ENCODE peak calls at places on chromosome 3, in eight cellular contexts. One of them, this sample, is unnamed. For H3K27me3 and H3K4me1, the result is how much of the 10 kb centered on the place peaks cover.

GRCh38 chr3:139491027-139491700 is 14.8 kb upstream of the RBP2 start:
- DNase-seq in BE2C: no peak
- DNase-seq in fibroblast of lung: no peak
- DNase-seq in psoas muscle: no peak
- DNase-seq in IMR-90: no peak
- DNase-seq in neural progenitor cell: no peak
- DNase-seq in naive thymus-derived CD4-positive, alpha-beta T cell: no peak
- DNase-seq in adipocyte: no peak
- DNase-seq in this sample: no peak

GRCh38 chr3:156761007-156761406 is 65.1 kb upstream of the LEKR1 start:
- DNase-seq in BE2C: no peak
- DNase-seq in fibroblast of lung: no peak
- DNase-seq in psoas muscle: no peak
- DNase-seq in IMR-90: no peak
- DNase-seq in neural progenitor cell: peak
- DNase-seq in naive thymus-derived CD4-positive, alpha-beta T cell: no peak
- DNase-seq in adipocyte: no peak
- DNase-seq in this sample: no peak

GRCh38 chr3:122677261-122677660 is 3.4 kb upstream of the PARP14 start:
- DNase-seq in BE2C: no peak
- DNase-seq in fibroblast of lung: no peak
- DNase-seq in psoas muscle: no peak
- DNase-seq in IMR-90: no peak
- DNase-seq in neural progenitor cell: no peak
- DNase-seq in naive thymus-derived CD4-positive, alpha-beta T cell: no peak
- DNase-seq in adipocyte: peak
- DNase-seq in this sample: no peak

GRCh38 chr3:8712045-8712870 is 21.3 kb upstream of the CAV3 start:
- DNase-seq in BE2C: no peak
- DNase-seq in fibroblast of lung: peak
- DNase-seq in psoas muscle: no peak
- DNase-seq in IMR-90: peak
- DNase-seq in neural progenitor cell: no peak
- DNase-seq in naive thymus-derived CD4-positive, alpha-beta T cell: no peak
- DNase-seq in adipocyte: peak
- DNase-seq in this sample: no peak

GRCh38 chr3:134353171-134353825 is 20.9 kb downstream of the AMOTL2 start:
- DNase-seq in BE2C: no peak
- DNase-seq in fibroblast of lung: no peak
- DNase-seq in psoas muscle: no peak
- DNase-seq in IMR-90: no peak
- DNase-seq in neural progenitor cell: no peak
- DNase-seq in naive thymus-derived CD4-positive, alpha-beta T cell: no peak
- DNase-seq in adipocyte: no peak
- DNase-seq in this sample: no peak

GRCh38 chr3:11095932-11096265 is 58.4 kb upstream of the HRH1 start:
- DNase-seq in BE2C: no peak
- DNase-seq in fibroblast of lung: no peak
- DNase-seq in psoas muscle: no peak
- DNase-seq in IMR-90: peak
- DNase-seq in neural progenitor cell: peak
- DNase-seq in naive thymus-derived CD4-positive, alpha-beta T cell: no peak
- DNase-seq in adipocyte: peak
- DNase-seq in this sample: no peak

GRCh38 chr3:119413603-119414280 is 49.7 kb downstream of the TMEM39A start:
- DNase-seq in BE2C: peak
- DNase-seq in fibroblast of lung: no peak
- DNase-seq in psoas muscle: no peak
- DNase-seq in IMR-90: no peak
- DNase-seq in neural progenitor cell: no peak
- DNase-seq in naive thymus-derived CD4-positive, alpha-beta T cell: no peak
- DNase-seq in adipocyte: no peak
- DNase-seq in this sample: no peak

GRCh38 chr3:15205934-15206661 is at the start of gene CAPN7:
- DNase-seq in BE2C: peak
- DNase-seq in fibroblast of lung: peak
- DNase-seq in psoas muscle: peak
- DNase-seq in IMR-90: peak
- DNase-seq in neural progenitor cell: peak
- DNase-seq in naive thymus-derived CD4-positive, alpha-beta T cell: peak
- DNase-seq in adipocyte: peak
- DNase-seq in this sample: peak

GRCh38 chr3:71447803-71448202 is 135.7 kb downstream of the FOXP1 start:
- DNase-seq in BE2C: no peak
- DNase-seq in fibroblast of lung: peak
- DNase-seq in psoas muscle: no peak
- DNase-seq in IMR-90: peak
- DNase-seq in neural progenitor cell: no peak
- DNase-seq in naive thymus-derived CD4-positive, alpha-beta T cell: no peak
- DNase-seq in adipocyte: no peak
- DNase-seq in this sample: no peak

GRCh38 chr3:71444861-71445259 is 138.7 kb downstream of the FOXP1 start:
- DNase-seq in BE2C: no peak
- DNase-seq in fibroblast of lung: no peak
- DNase-seq in psoas muscle: no peak
- DNase-seq in IMR-90: no peak
- DNase-seq in neural progenitor cell: no peak
- DNase-seq in naive thymus-derived CD4-positive, alpha-beta T cell: no peak
- DNase-seq in adipocyte: no peak
- DNase-seq in this sample: no peak

GRCh38 chr3:71447197-71447596 is 136.3 kb downstream of the FOXP1 start:
- DNase-seq in BE2C: no peak
- DNase-seq in fibroblast of lung: no peak
- DNase-seq in psoas muscle: no peak
- DNase-seq in IMR-90: no peak
- DNase-seq in neural progenitor cell: no peak
- DNase-seq in naive thymus-derived CD4-positive, alpha-beta T cell: no peak
- DNase-seq in adipocyte: no peak
- DNase-seq in this sample: no peak

GRCh38 chr3:71446260-71446659 is 137.3 kb downstream of the FOXP1 start:
- DNase-seq in BE2C: no peak
- DNase-seq in fibroblast of lung: no peak
- DNase-seq in psoas muscle: no peak
- DNase-seq in IMR-90: no peak
- DNase-seq in neural progenitor cell: no peak
- DNase-seq in naive thymus-derived CD4-positive, alpha-beta T cell: no peak
- DNase-seq in adipocyte: no peak
- DNase-seq in this sample: no peak

DNA sequence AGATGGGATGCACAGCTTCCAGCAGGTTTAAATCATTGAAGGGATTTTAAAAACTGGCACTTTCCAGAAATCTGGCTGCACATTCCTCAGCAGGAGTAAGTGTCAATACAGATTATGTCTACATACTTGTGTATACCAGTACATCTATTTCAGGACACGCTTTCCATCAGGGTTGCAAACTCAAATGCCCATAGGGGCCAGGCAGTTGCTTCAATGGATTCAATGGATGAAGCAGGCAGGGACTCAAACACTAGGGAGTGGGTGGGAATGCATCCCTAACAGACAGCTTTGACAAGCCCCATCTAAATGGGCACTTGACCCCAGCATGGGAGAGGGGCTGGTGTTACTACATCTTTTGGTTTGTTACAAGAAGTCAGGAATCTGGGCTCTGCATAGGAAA is 136.8 kb downstream of the FOXP1 start:
- DNase-seq in BE2C: no peak
- DNase-seq in fibroblast of lung: no peak
- DNase-seq in psoas muscle: no peak
- DNase-seq in IMR-90: no peak
- DNase-seq in neural progenitor cell: no peak
- DNase-seq in naive thymus-derived CD4-positive, alpha-beta T cell: no peak
- DNase-seq in adipocyte: no peak
- DNase-seq in this sample: no peak
- H3K4me3 ChIP-seq in BE2C: no peak
- H3K4me3 ChIP-seq in fibroblast of lung: no peak
- H3K4me3 ChIP-seq in psoas muscle: no peak
- H3K4me3 ChIP-seq in IMR-90: no peak
- H3K4me3 ChIP-seq in neural progenitor cell: no peak
- H3K4me3 ChIP-seq in naive thymus-derived CD4-positive, alpha-beta T cell: peak
- H3K4me3 ChIP-seq in adipocyte: no peak
- H3K4me3 ChIP-seq in this sample: no peak

GRCh38 chr3:4824948-4825325 is 154.3 kb upstream of the BHLHE40 start:
- DNase-seq in BE2C: no peak
- DNase-seq in fibroblast of lung: peak
- DNase-seq in psoas muscle: no peak
- DNase-seq in IMR-90: peak
- DNase-seq in neural progenitor cell: no peak
- DNase-seq in naive thymus-derived CD4-positive, alpha-beta T cell: no peak
- DNase-seq in adipocyte: peak
- DNase-seq in this sample: no peak

GRCh38 chr3:4826237-4827100 is 152.8 kb upstream of the BHLHE40 start:
- DNase-seq in BE2C: no peak
- DNase-seq in fibroblast of lung: peak
- DNase-seq in psoas muscle: peak
- DNase-seq in IMR-90: no peak
- DNase-seq in neural progenitor cell: no peak
- DNase-seq in naive thymus-derived CD4-positive, alpha-beta T cell: no peak
- DNase-seq in adipocyte: no peak
- DNase-seq in this sample: peak

GRCh38 chr3:4827767-4828166 is 151.5 kb upstream of the BHLHE40 start:
- DNase-seq in BE2C: no peak
- DNase-seq in fibroblast of lung: no peak
- DNase-seq in psoas muscle: no peak
- DNase-seq in IMR-90: no peak
- DNase-seq in neural progenitor cell: no peak
- DNase-seq in naive thymus-derived CD4-positive, alpha-beta T cell: no peak
- DNase-seq in adipocyte: no peak
- DNase-seq in this sample: no peak

GRCh38 chr3:4823986-4824947 is 155.0 kb upstream of the BHLHE40 start:
- DNase-seq in BE2C: no peak
- DNase-seq in fibroblast of lung: no peak
- DNase-seq in psoas muscle: no peak
- DNase-seq in IMR-90: no peak
- DNase-seq in neural progenitor cell: no peak
- DNase-seq in naive thymus-derived CD4-positive, alpha-beta T cell: no peak
- DNase-seq in adipocyte: no peak
- DNase-seq in this sample: no peak

GRCh38 chr3:4825572-4826236 is 153.5 kb upstream of the BHLHE40 start:
- DNase-seq in BE2C: no peak
- DNase-seq in fibroblast of lung: no peak
- DNase-seq in psoas muscle: peak
- DNase-seq in IMR-90: no peak
- DNase-seq in neural progenitor cell: no peak
- DNase-seq in naive thymus-derived CD4-positive, alpha-beta T cell: no peak
- DNase-seq in adipocyte: no peak
- DNase-seq in this sample: peak
- H3K27me3 ChIP-seq in BE2C: under half
- H3K27me3 ChIP-seq in fibroblast of lung: under half
- H3K27me3 ChIP-seq in psoas muscle: under half
- H3K27me3 ChIP-seq in IMR-90: under half
- H3K27me3 ChIP-seq in neural progenitor cell: under half
- H3K27me3 ChIP-seq in naive thymus-derived CD4-positive, alpha-beta T cell: under half
- H3K27me3 ChIP-seq in adipocyte: under half
- H3K27me3 ChIP-seq in this sample: under half

GRCh38 chr3:190012314-190012782 is 108.3 kb downstream of the P3H2 start:
- DNase-seq in BE2C: no peak
- DNase-seq in fibroblast of lung: peak
- DNase-seq in psoas muscle: no peak
- DNase-seq in IMR-90: peak
- DNase-seq in neural progenitor cell: peak
- DNase-seq in naive thymus-derived CD4-positive, alpha-beta T cell: no peak
- DNase-seq in adipocyte: peak
- DNase-seq in this sample: no peak

GRCh38 chr3:190012784-190013183 is 107.9 kb downstream of the P3H2 start:
- DNase-seq in BE2C: no peak
- DNase-seq in fibroblast of lung: peak
- DNase-seq in psoas muscle: no peak
- DNase-seq in IMR-90: no peak
- DNase-seq in neural progenitor cell: no peak
- DNase-seq in naive thymus-derived CD4-positive, alpha-beta T cell: no peak
- DNase-seq in adipocyte: no peak
- DNase-seq in this sample: no peak

GRCh38 chr3:190016966-190017365 is 103.7 kb downstream of the P3H2 start:
- DNase-seq in BE2C: no peak
- DNase-seq in fibroblast of lung: no peak
- DNase-seq in psoas muscle: no peak
- DNase-seq in IMR-90: no peak
- DNase-seq in neural progenitor cell: no peak
- DNase-seq in naive thymus-derived CD4-positive, alpha-beta T cell: no peak
- DNase-seq in adipocyte: no peak
- DNase-seq in this sample: no peak

GRCh38 chr3:190014940-190015339 is 105.8 kb downstream of the P3H2 start:
- DNase-seq in BE2C: no peak
- DNase-seq in fibroblast of lung: no peak
- DNase-seq in psoas muscle: no peak
- DNase-seq in IMR-90: no peak
- DNase-seq in neural progenitor cell: no peak
- DNase-seq in naive thymus-derived CD4-positive, alpha-beta T cell: no peak
- DNase-seq in adipocyte: no peak
- DNase-seq in this sample: no peak

DNA sequence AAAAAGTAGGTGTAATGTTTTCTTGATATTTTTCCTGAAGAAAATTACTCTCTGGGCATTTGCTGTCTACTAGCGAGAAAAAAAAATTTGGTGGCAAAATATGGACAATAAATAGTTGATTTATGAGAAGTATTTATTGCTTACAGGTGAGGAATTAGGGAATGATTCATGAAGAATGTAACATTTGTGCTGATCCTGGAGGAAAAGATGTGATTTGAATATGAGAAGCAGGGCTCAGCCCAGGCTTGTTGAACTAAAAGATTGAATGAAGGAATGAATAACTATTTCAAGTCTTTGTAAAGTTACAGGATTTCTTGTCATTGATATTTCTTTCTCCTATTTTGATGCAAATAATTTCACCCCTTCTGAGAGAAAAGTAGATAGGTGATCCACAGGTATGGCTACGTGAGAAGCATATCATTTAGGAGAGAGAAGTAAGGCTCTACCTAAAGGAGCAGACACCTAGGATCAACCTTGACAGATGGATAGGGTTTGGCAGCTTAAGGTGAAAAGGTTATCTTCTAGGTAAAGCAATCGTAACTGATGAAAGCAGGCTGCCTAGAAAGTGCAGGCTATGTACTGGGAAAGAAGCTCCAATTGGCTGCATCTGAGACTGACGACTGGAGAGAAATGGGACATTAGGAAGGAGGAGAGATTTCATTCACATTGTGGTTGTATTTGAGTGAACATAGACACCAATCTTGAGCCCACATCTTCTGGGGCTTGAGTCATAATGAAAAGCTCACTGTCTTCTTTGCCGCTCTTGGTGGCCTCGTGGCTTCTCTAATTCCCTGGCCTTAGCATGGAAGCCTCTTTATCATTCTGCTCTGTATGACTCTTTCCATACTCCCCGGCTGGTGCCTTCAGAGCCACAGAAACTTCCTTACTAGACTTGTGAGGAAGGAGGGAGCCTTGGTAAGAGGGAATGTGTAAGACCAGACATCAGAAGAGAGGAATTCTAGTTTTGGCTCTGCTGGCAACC is 106.5 kb downstream of the P3H2 start:
- DNase-seq in BE2C: no peak
- DNase-seq in fibroblast of lung: peak
- DNase-seq in psoas muscle: no peak
- DNase-seq in IMR-90: no peak
- DNase-seq in neural progenitor cell: no peak
- DNase-seq in naive thymus-derived CD4-positive, alpha-beta T cell: no peak
- DNase-seq in adipocyte: no peak
- DNase-seq in this sample: no peak
- H3K4me1 ChIP-seq in BE2C: under half
- H3K4me1 ChIP-seq in fibroblast of lung: under half
- H3K4me1 ChIP-seq in psoas muscle: under half
- H3K4me1 ChIP-seq in IMR-90: under half
- H3K4me1 ChIP-seq in neural progenitor cell: under half
- H3K4me1 ChIP-seq in naive thymus-derived CD4-positive, alpha-beta T cell: under half
- H3K4me1 ChIP-seq in adipocyte: under half
- H3K4me1 ChIP-seq in this sample: under half

DNA sequence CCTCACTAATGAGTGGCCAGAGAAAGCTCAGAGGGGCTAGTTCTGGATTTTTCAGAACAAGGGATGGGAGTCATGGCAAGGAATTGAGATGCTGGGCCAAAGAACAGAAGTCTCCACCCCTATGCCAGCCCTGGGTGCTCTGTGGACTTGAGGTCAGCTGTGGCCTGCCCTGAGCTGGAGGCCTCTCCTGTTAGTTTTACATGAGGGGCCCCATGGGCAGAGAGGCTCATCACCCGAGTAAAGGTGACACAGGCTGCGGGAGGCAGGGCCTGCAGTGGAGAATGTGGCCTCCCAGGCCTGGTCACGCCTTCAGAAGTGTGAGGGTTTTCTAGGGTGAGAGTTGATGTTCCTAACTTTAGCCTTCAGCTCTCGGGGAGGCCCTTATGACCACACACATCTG is 44.9 kb downstream of the ABHD5 start:
- DNase-seq in BE2C: no peak
- DNase-seq in fibroblast of lung: no peak
- DNase-seq in psoas muscle: no peak
- DNase-seq in IMR-90: no peak
- DNase-seq in neural progenitor cell: no peak
- DNase-seq in naive thymus-derived CD4-positive, alpha-beta T cell: no peak
- DNase-seq in adipocyte: no peak
- DNase-seq in this sample: no peak
- H3K4me3 ChIP-seq in BE2C: no peak
- H3K4me3 ChIP-seq in fibroblast of lung: no peak
- H3K4me3 ChIP-seq in psoas muscle: no peak
- H3K4me3 ChIP-seq in IMR-90: no peak
- H3K4me3 ChIP-seq in neural progenitor cell: no peak
- H3K4me3 ChIP-seq in naive thymus-derived CD4-positive, alpha-beta T cell: no peak
- H3K4me3 ChIP-seq in adipocyte: no peak
- H3K4me3 ChIP-seq in this sample: no peak

This sample was measured in heart left ventricle.